ENCODE peak calls at places on chromosomes 12 and 14, in eight cellular contexts. One of them, this sample, is unnamed.

GRCh38 chr12:4418913-4419312 is 26.7 kb downstream of the FGF6 start:
- DNase-seq in transverse colon: no peak
- DNase-seq in T-helper 17 cell: no peak
- DNase-seq in NCI-H774: no peak
- DNase-seq in LoVo: no peak
- DNase-seq in stimulated activated CD4-positive, alpha-beta T cell treated with anti-CD3 and anti-CD28 coated beads, Interleukin-1b, Interleukin-23, amount 100 ng/mL, for 1 hour: no peak
- DNase-seq in H4: no peak
- DNase-seq in dorsolateral prefrontal cortex: no peak
- DNase-seq in this sample: no peak

GRCh38 chr14:102772781-102773570 is 4.3 kb upstream of the TRAF3 start:
- DNase-seq in NCI-H774: no peak
- DNase-seq in LoVo: no peak
- DNase-seq in T-helper 17 cell: no peak
- DNase-seq in stimulated activated CD4-positive, alpha-beta T cell treated with anti-CD3 and anti-CD28 coated beads, Interleukin-1b, Interleukin-23, amount 100 ng/mL, for 1 hour: no peak
- DNase-seq in H4: peak; percentile 47
- DNase-seq in dorsolateral prefrontal cortex: no peak
- DNase-seq in transverse colon: no peak
- DNase-seq in this sample: peak; percentile 24

GRCh38 chr12:121693155-121693554 is 19.4 kb upstream of the TMEM120B start:
- DNase-seq in dorsolateral prefrontal cortex: no peak
- DNase-seq in T-helper 17 cell: no peak
- DNase-seq in stimulated activated CD4-positive, alpha-beta T cell treated with anti-CD3 and anti-CD28 coated beads, Interleukin-1b, Interleukin-23, amount 100 ng/mL, for 1 hour: no peak
- DNase-seq in LoVo: no peak
- DNase-seq in H4: no peak
- DNase-seq in NCI-H774: no peak
- DNase-seq in transverse colon: no peak
- DNase-seq in this sample: no peak

GRCh38 chr12:125968413-125968812 is 903.2 kb downstream of the AACS start:
- DNase-seq in dorsolateral prefrontal cortex: no peak
- DNase-seq in transverse colon: no peak
- DNase-seq in T-helper 17 cell: no peak
- DNase-seq in stimulated activated CD4-positive, alpha-beta T cell treated with anti-CD3 and anti-CD28 coated beads, Interleukin-1b, Interleukin-23, amount 100 ng/mL, for 1 hour: no peak
- DNase-seq in NCI-H774: no peak
- DNase-seq in LoVo: no peak
- DNase-seq in H4: no peak
- DNase-seq in this sample: no peak

GRCh38 chr12:93710574-93710926 is 33.4 kb downstream of the CRADD start:
- DNase-seq in stimulated activated CD4-positive, alpha-beta T cell treated with anti-CD3 and anti-CD28 coated beads, Interleukin-1b, Interleukin-23, amount 100 ng/mL, for 1 hour: no peak
- DNase-seq in NCI-H774: no peak
- DNase-seq in transverse colon: no peak
- DNase-seq in T-helper 17 cell: no peak
- DNase-seq in dorsolateral prefrontal cortex: no peak
- DNase-seq in LoVo: no peak
- DNase-seq in H4: no peak
- DNase-seq in this sample: no peak

GRCh38 chr14:99035712-99036593 is 236.0 kb downstream of the BCL11B start:
- DNase-seq in NCI-H774: no peak
- DNase-seq in LoVo: peak; percentile 74
- DNase-seq in transverse colon: peak; percentile 57
- DNase-seq in H4: peak; percentile 86
- DNase-seq in T-helper 17 cell: no peak
- DNase-seq in dorsolateral prefrontal cortex: peak; percentile 59
- DNase-seq in stimulated activated CD4-positive, alpha-beta T cell treated with anti-CD3 and anti-CD28 coated beads, Interleukin-1b, Interleukin-23, amount 100 ng/mL, for 1 hour: no peak
- DNase-seq in this sample: peak; percentile 23

GRCh38 chr14:99195602-99196309 is 76.2 kb downstream of the BCL11B start:
- DNase-seq in H4: no peak
- DNase-seq in T-helper 17 cell: no peak
- DNase-seq in stimulated activated CD4-positive, alpha-beta T cell treated with anti-CD3 and anti-CD28 coated beads, Interleukin-1b, Interleukin-23, amount 100 ng/mL, for 1 hour: no peak
- DNase-seq in dorsolateral prefrontal cortex: no peak
- DNase-seq in transverse colon: no peak
- DNase-seq in LoVo: no peak
- DNase-seq in NCI-H774: no peak
- DNase-seq in this sample: no peak

GRCh38 chr12:118436002-118436724 is 59.8 kb downstream of the SUDS3 start:
- DNase-seq in LoVo: no peak
- DNase-seq in H4: no peak
- DNase-seq in stimulated activated CD4-positive, alpha-beta T cell treated with anti-CD3 and anti-CD28 coated beads, Interleukin-1b, Interleukin-23, amount 100 ng/mL, for 1 hour: no peak
- DNase-seq in NCI-H774: peak; percentile 23
- DNase-seq in transverse colon: no peak
- DNase-seq in T-helper 17 cell: no peak
- DNase-seq in dorsolateral prefrontal cortex: no peak
- DNase-seq in this sample: no peak

GRCh38 chr12:31647106-31647505 is 12.4 kb upstream of the ETFBKMT start:
- DNase-seq in stimulated activated CD4-positive, alpha-beta T cell treated with anti-CD3 and anti-CD28 coated beads, Interleukin-1b, Interleukin-23, amount 100 ng/mL, for 1 hour: no peak
- DNase-seq in T-helper 17 cell: no peak
- DNase-seq in NCI-H774: peak; percentile 28
- DNase-seq in H4: peak; percentile 47
- DNase-seq in transverse colon: no peak
- DNase-seq in LoVo: no peak
- DNase-seq in dorsolateral prefrontal cortex: no peak
- DNase-seq in this sample: no peak

GRCh38 chr12:70534466-70534865 is 102.8 kb downstream of the PTPRB start:
- DNase-seq in transverse colon: no peak
- DNase-seq in NCI-H774: no peak
- DNase-seq in T-helper 17 cell: no peak
- DNase-seq in H4: no peak
- DNase-seq in stimulated activated CD4-positive, alpha-beta T cell treated with anti-CD3 and anti-CD28 coated beads, Interleukin-1b, Interleukin-23, amount 100 ng/mL, for 1 hour: no peak
- DNase-seq in dorsolateral prefrontal cortex: no peak
- DNase-seq in LoVo: no peak
- DNase-seq in this sample: no peak

GRCh38 chr12:64103821-64104220 is 118.3 kb downstream of the KICS2 start:
- DNase-seq in transverse colon: no peak
- DNase-seq in T-helper 17 cell: no peak
- DNase-seq in stimulated activated CD4-positive, alpha-beta T cell treated with anti-CD3 and anti-CD28 coated beads, Interleukin-1b, Interleukin-23, amount 100 ng/mL, for 1 hour: no peak
- DNase-seq in LoVo: no peak
- DNase-seq in H4: no peak
- DNase-seq in NCI-H774: no peak
- DNase-seq in dorsolateral prefrontal cortex: no peak
- DNase-seq in this sample: no peak

GRCh38 chr14:104723651-104724406 is at the start of gene ADSS1:
- DNase-seq in LoVo: peak; percentile 61
- DNase-seq in NCI-H774: peak; percentile 47
- DNase-seq in dorsolateral prefrontal cortex: peak; percentile 57
- DNase-seq in H4: no peak
- DNase-seq in transverse colon: peak; percentile 74
- DNase-seq in stimulated activated CD4-positive, alpha-beta T cell treated with anti-CD3 and anti-CD28 coated beads, Interleukin-1b, Interleukin-23, amount 100 ng/mL, for 1 hour: no peak
- DNase-seq in T-helper 17 cell: peak; percentile 58
- DNase-seq in this sample: peak; percentile 86